ENCODE peak calls at places on chromosome 22, in four cellular contexts. H, O, D and C are unnamed samples.
A peak's percentile ranks its signal among the peaks of the same experiment; 100 is the strongest.

GRCh38 chr22:38834991-38835390 is 8.8 kb downstream of the NPTXR start:
- DNase-seq in H (no peak), O (no peak), D (no peak), C (no peak)

GRCh38 chr22:49995059-49995412 is 17.5 kb downstream of the IL17REL start:
- DNase-seq in D (no peak), O (no peak), H (no peak), C (no peak)

GRCh38 chr22:20899827-20900423 is 17.3 kb upstream of the CRKL start:
- DNase-seq in D (no peak), H (no peak), O (no peak), C (no peak)

GRCh38 chr22:47965896-47966295 is 1203.4 kb downstream of the TBC1D22A start:
- DNase-seq in O (no peak), D (no peak), H (no peak), C (no peak)

GRCh38 chr22:49585695-49586243 is 241.9 kb downstream of the BRD1 start:
- DNase-seq in H (no peak), O (no peak), D (no peak), C (no peak)

GRCh38 chr22:39494471-39495120 is 7.5 kb upstream of the MIEF1 start:
- DNase-seq in D (no peak), H (no peak), O (peak; percentile 56), C (no peak)

GRCh38 chr22:27032121-27032761 is 374.9 kb downstream of the MIAT start:
- DNase-seq in H (no peak), D (peak; percentile 71), O (no peak), C (no peak)

GRCh38 chr22:37892566-37893338 is 13.3 kb upstream of the MICALL1 start:
- DNase-seq in H (no peak), O (no peak), D (peak; percentile 98), C (no peak)

GRCh38 chr22:40666151-40666848 is 13.0 kb upstream of the MCHR1 start:
- DNase-seq in H (no peak), O (no peak), D (peak; percentile 53), C (peak; percentile 58)

GRCh38 chr22:49206281-49206680 is 621.4 kb downstream of the BRD1 start:
- DNase-seq in H (no peak), D (no peak), O (no peak), C (no peak)

GRCh38 chr22:32574957-32575893 is 100.6 kb downstream of the FBXO7 start:
- DNase-seq in O (no peak), H (no peak), D (no peak), C (no peak)

GRCh38 chr22:36328635-36329216 is 59.0 kb downstream of the MYH9 start:
- DNase-seq in O (peak; percentile 98), H (no peak), D (no peak), C (peak; percentile 98)

GRCh38 chr22:50432131-50432870 is 42.5 kb downstream of the SBF1 start:
- DNase-seq in H (no peak), O (no peak), D (no peak), C (no peak)

GRCh38 chr22:49010901-49011300 is 816.8 kb downstream of the BRD1 start:
- DNase-seq in O (no peak), D (no peak), H (no peak), C (no peak)

GRCh38 chr22:50300620-50301257 is 6.7 kb downstream of the PLXNB2 start:
- DNase-seq in H (no peak), O (no peak), D (no peak), C (no peak)

GRCh38 chr22:29831186-29831921 is 6.7 kb downstream of the ASCC2 start:
- DNase-seq in D (no peak), H (no peak), O (no peak), C (no peak)

GRCh38 chr22:36565686-36566085 is 36.7 kb upstream of the EIF3D start:
- DNase-seq in H (no peak), O (peak; percentile 27), D (no peak), C (no peak)